ENCODE peak calls at places on chromosomes 2 and 18, in five cellular contexts. One of them, this sample, is unnamed.

GRCh38 chr2:174901075-174901474 is 104.1 kb downstream of the CHN1 start:
- DNase-seq in brain microvascular endothelial cell: peak
- DNase-seq in activated T-cell treated with anti-CD3 and anti-CD28 coated beads, Interleukin-2, amount 50 U/mL, for 4 hours: peak
- DNase-seq in left ventricle myocardium inferior: no peak
- DNase-seq in Ammon's horn: peak
- DNase-seq in this sample: no peak

GRCh38 chr2:38526195-38526594 is 76.5 kb downstream of the HNRNPLL start:
- DNase-seq in left ventricle myocardium inferior: no peak
- DNase-seq in Ammon's horn: no peak
- DNase-seq in activated T-cell treated with anti-CD3 and anti-CD28 coated beads, Interleukin-2, amount 50 U/mL, for 4 hours: no peak
- DNase-seq in brain microvascular endothelial cell: peak
- DNase-seq in this sample: no peak

GRCh38 chr18:62434798-62435197 is 88.0 kb upstream of the ZCCHC2 start:
- DNase-seq in Ammon's horn: no peak
- DNase-seq in activated T-cell treated with anti-CD3 and anti-CD28 coated beads, Interleukin-2, amount 50 U/mL, for 4 hours: no peak
- DNase-seq in left ventricle myocardium inferior: no peak
- DNase-seq in brain microvascular endothelial cell: no peak
- DNase-seq in this sample: no peak

GRCh38 chr2:69238449-69239031 is 148.5 kb downstream of the GFPT1 start:
- DNase-seq in Ammon's horn: no peak
- DNase-seq in activated T-cell treated with anti-CD3 and anti-CD28 coated beads, Interleukin-2, amount 50 U/mL, for 4 hours: no peak
- DNase-seq in left ventricle myocardium inferior: no peak
- DNase-seq in brain microvascular endothelial cell: no peak
- DNase-seq in this sample: no peak

GRCh38 chr2:3585239-3586109 is 9.4 kb upstream of the COLEC11 start:
- DNase-seq in brain microvascular endothelial cell: peak
- DNase-seq in Ammon's horn: no peak
- DNase-seq in activated T-cell treated with anti-CD3 and anti-CD28 coated beads, Interleukin-2, amount 50 U/mL, for 4 hours: no peak
- DNase-seq in left ventricle myocardium inferior: peak
- DNase-seq in this sample: no peak

GRCh38 chr2:141260895-141261294 is 869.9 kb downstream of the LRP1B start:
- DNase-seq in Ammon's horn: no peak
- DNase-seq in activated T-cell treated with anti-CD3 and anti-CD28 coated beads, Interleukin-2, amount 50 U/mL, for 4 hours: no peak
- DNase-seq in left ventricle myocardium inferior: no peak
- DNase-seq in brain microvascular endothelial cell: no peak
- DNase-seq in this sample: no peak

GRCh38 chr18:44521673-44522032 is 159.0 kb upstream of the SETBP1 start:
- DNase-seq in Ammon's horn: no peak
- DNase-seq in activated T-cell treated with anti-CD3 and anti-CD28 coated beads, Interleukin-2, amount 50 U/mL, for 4 hours: no peak
- DNase-seq in brain microvascular endothelial cell: no peak
- DNase-seq in left ventricle myocardium inferior: no peak
- DNase-seq in this sample: no peak

GRCh38 chr18:78689606-78690005 is 290.0 kb upstream of the SALL3 start:
- DNase-seq in brain microvascular endothelial cell: no peak
- DNase-seq in left ventricle myocardium inferior: no peak
- DNase-seq in activated T-cell treated with anti-CD3 and anti-CD28 coated beads, Interleukin-2, amount 50 U/mL, for 4 hours: no peak
- DNase-seq in Ammon's horn: no peak
- DNase-seq in this sample: no peak

GRCh38 chr2:227443889-227444568 is 27.9 kb upstream of the AGFG1 start:
- DNase-seq in activated T-cell treated with anti-CD3 and anti-CD28 coated beads, Interleukin-2, amount 50 U/mL, for 4 hours: no peak
- DNase-seq in left ventricle myocardium inferior: no peak
- DNase-seq in Ammon's horn: no peak
- DNase-seq in brain microvascular endothelial cell: no peak
- DNase-seq in this sample: no peak

GRCh38 chr2:207902822-207903221 is 122.5 kb downstream of the PLEKHM3 start:
- DNase-seq in brain microvascular endothelial cell: no peak
- DNase-seq in activated T-cell treated with anti-CD3 and anti-CD28 coated beads, Interleukin-2, amount 50 U/mL, for 4 hours: no peak
- DNase-seq in left ventricle myocardium inferior: no peak
- DNase-seq in Ammon's horn: no peak
- DNase-seq in this sample: no peak

GRCh38 chr2:10564876-10565425 is 116.8 kb upstream of the ODC1 start:
- DNase-seq in left ventricle myocardium inferior: no peak
- DNase-seq in Ammon's horn: no peak
- DNase-seq in activated T-cell treated with anti-CD3 and anti-CD28 coated beads, Interleukin-2, amount 50 U/mL, for 4 hours: no peak
- DNase-seq in brain microvascular endothelial cell: no peak
- DNase-seq in this sample: no peak

GRCh38 chr2:30481323-30481800 is 34.3 kb downstream of the LCLAT1 start:
- DNase-seq in left ventricle myocardium inferior: peak
- DNase-seq in brain microvascular endothelial cell: no peak
- DNase-seq in activated T-cell treated with anti-CD3 and anti-CD28 coated beads, Interleukin-2, amount 50 U/mL, for 4 hours: no peak
- DNase-seq in Ammon's horn: peak
- DNase-seq in this sample: no peak

GRCh38 chr2:88735853-88736252 is 44.4 kb downstream of the RPIA start:
- DNase-seq in activated T-cell treated with anti-CD3 and anti-CD28 coated beads, Interleukin-2, amount 50 U/mL, for 4 hours: peak
- DNase-seq in left ventricle myocardium inferior: no peak
- DNase-seq in Ammon's horn: peak
- DNase-seq in brain microvascular endothelial cell: no peak
- DNase-seq in this sample: no peak

GRCh38 chr2:196268538-196269338 is 97.4 kb upstream of the STK17B start:
- DNase-seq in left ventricle myocardium inferior: no peak
- DNase-seq in Ammon's horn: no peak
- DNase-seq in activated T-cell treated with anti-CD3 and anti-CD28 coated beads, Interleukin-2, amount 50 U/mL, for 4 hours: no peak
- DNase-seq in brain microvascular endothelial cell: no peak
- DNase-seq in this sample: no peak

GRCh38 chr2:233248999-233249398 is 2.5 kb upstream of the ATG16L1 start:
- DNase-seq in left ventricle myocardium inferior: no peak
- DNase-seq in activated T-cell treated with anti-CD3 and anti-CD28 coated beads, Interleukin-2, amount 50 U/mL, for 4 hours: no peak
- DNase-seq in Ammon's horn: peak
- DNase-seq in brain microvascular endothelial cell: no peak
- DNase-seq in this sample: no peak

GRCh38 chr2:208306291-208306690 is 40.2 kb downstream of the PIKFYVE start:
- DNase-seq in left ventricle myocardium inferior: no peak
- DNase-seq in Ammon's horn: no peak
- DNase-seq in activated T-cell treated with anti-CD3 and anti-CD28 coated beads, Interleukin-2, amount 50 U/mL, for 4 hours: no peak
- DNase-seq in brain microvascular endothelial cell: no peak
- DNase-seq in this sample: no peak

GRCh38 chr2:43105586-43106562 is 120.5 kb downstream of the ZFP36L2 start:
- DNase-seq in brain microvascular endothelial cell: peak
- DNase-seq in activated T-cell treated with anti-CD3 and anti-CD28 coated beads, Interleukin-2, amount 50 U/mL, for 4 hours: no peak
- DNase-seq in Ammon's horn: peak
- DNase-seq in left ventricle myocardium inferior: peak
- DNase-seq in this sample: no peak

GRCh38 chr2:200939832-200940231 is 23.6 kb downstream of the ORC2 start:
- DNase-seq in brain microvascular endothelial cell: no peak
- DNase-seq in activated T-cell treated with anti-CD3 and anti-CD28 coated beads, Interleukin-2, amount 50 U/mL, for 4 hours: no peak
- DNase-seq in left ventricle myocardium inferior: no peak
- DNase-seq in Ammon's horn: no peak
- DNase-seq in this sample: no peak

GRCh38 chr18:10973579-10974260 is 175.6 kb downstream of the PIEZO2 start:
- DNase-seq in Ammon's horn: peak
- DNase-seq in brain microvascular endothelial cell: no peak
- DNase-seq in left ventricle myocardium inferior: no peak
- DNase-seq in activated T-cell treated with anti-CD3 and anti-CD28 coated beads, Interleukin-2, amount 50 U/mL, for 4 hours: no peak
- DNase-seq in this sample: no peak

GRCh38 chr2:8259106-8259840 is 422.6 kb upstream of the ID2 start:
- DNase-seq in left ventricle myocardium inferior: peak
- DNase-seq in brain microvascular endothelial cell: no peak
- DNase-seq in activated T-cell treated with anti-CD3 and anti-CD28 coated beads, Interleukin-2, amount 50 U/mL, for 4 hours: no peak
- DNase-seq in Ammon's horn: peak
- DNase-seq in this sample: no peak

GRCh38 chr2:176419591-176420071 is 150.4 kb downstream of the MTX2 start:
- DNase-seq in Ammon's horn: no peak
- DNase-seq in brain microvascular endothelial cell: peak
- DNase-seq in activated T-cell treated with anti-CD3 and anti-CD28 coated beads, Interleukin-2, amount 50 U/mL, for 4 hours: no peak
- DNase-seq in left ventricle myocardium inferior: no peak
- DNase-seq in this sample: peak

GRCh38 chr18:56221195-56222065 is 417.0 kb downstream of the TXNL1 start:
- DNase-seq in Ammon's horn: peak
- DNase-seq in activated T-cell treated with anti-CD3 and anti-CD28 coated beads, Interleukin-2, amount 50 U/mL, for 4 hours: no peak
- DNase-seq in left ventricle myocardium inferior: no peak
- DNase-seq in brain microvascular endothelial cell: no peak
- DNase-seq in this sample: no peak

GRCh38 chr2:45299361-45299760 is 290.1 kb upstream of the SIX2 start:
- DNase-seq in left ventricle myocardium inferior: no peak
- DNase-seq in Ammon's horn: no peak
- DNase-seq in brain microvascular endothelial cell: no peak
- DNase-seq in activated T-cell treated with anti-CD3 and anti-CD28 coated beads, Interleukin-2, amount 50 U/mL, for 4 hours: no peak
- DNase-seq in this sample: no peak

GRCh38 chr2:220489116-220489515 is 861.7 kb downstream of the SLC4A3 start:
- DNase-seq in brain microvascular endothelial cell: no peak
- DNase-seq in left ventricle myocardium inferior: no peak
- DNase-seq in Ammon's horn: no peak
- DNase-seq in activated T-cell treated with anti-CD3 and anti-CD28 coated beads, Interleukin-2, amount 50 U/mL, for 4 hours: no peak
- DNase-seq in this sample: no peak

GRCh38 chr2:60468390-60469085 is 84.9 kb downstream of the BCL11A start:
- DNase-seq in brain microvascular endothelial cell: peak
- DNase-seq in Ammon's horn: no peak
- DNase-seq in activated T-cell treated with anti-CD3 and anti-CD28 coated beads, Interleukin-2, amount 50 U/mL, for 4 hours: no peak
- DNase-seq in left ventricle myocardium inferior: no peak
- DNase-seq in this sample: no peak

GRCh38 chr2:170155022-170155722 is 22.8 kb upstream of the MYO3B start:
- DNase-seq in activated T-cell treated with anti-CD3 and anti-CD28 coated beads, Interleukin-2, amount 50 U/mL, for 4 hours: no peak
- DNase-seq in brain microvascular endothelial cell: peak
- DNase-seq in Ammon's horn: peak
- DNase-seq in left ventricle myocardium inferior: no peak
- DNase-seq in this sample: peak

GRCh38 chr2:228102949-228103348 is 78.5 kb downstream of the SPHKAP start:
- DNase-seq in Ammon's horn: no peak
- DNase-seq in brain microvascular endothelial cell: no peak
- DNase-seq in activated T-cell treated with anti-CD3 and anti-CD28 coated beads, Interleukin-2, amount 50 U/mL, for 4 hours: no peak
- DNase-seq in left ventricle myocardium inferior: no peak
- DNase-seq in this sample: no peak

GRCh38 chr2:7706791-7707190 is 789.6 kb downstream of the RNF144A start:
- DNase-seq in left ventricle myocardium inferior: no peak
- DNase-seq in Ammon's horn: no peak
- DNase-seq in brain microvascular endothelial cell: no peak
- DNase-seq in activated T-cell treated with anti-CD3 and anti-CD28 coated beads, Interleukin-2, amount 50 U/mL, for 4 hours: no peak
- DNase-seq in this sample: no peak

GRCh38 chr2:37771600-37772088 is 100.2 kb upstream of the CDC42EP3 start:
- DNase-seq in brain microvascular endothelial cell: peak
- DNase-seq in left ventricle myocardium inferior: no peak
- DNase-seq in Ammon's horn: peak
- DNase-seq in activated T-cell treated with anti-CD3 and anti-CD28 coated beads, Interleukin-2, amount 50 U/mL, for 4 hours: no peak
- DNase-seq in this sample: no peak

GRCh38 chr2:148375214-148375613 is 269.3 kb upstream of the EPC2 start:
- DNase-seq in brain microvascular endothelial cell: peak
- DNase-seq in activated T-cell treated with anti-CD3 and anti-CD28 coated beads, Interleukin-2, amount 50 U/mL, for 4 hours: no peak
- DNase-seq in left ventricle myocardium inferior: no peak
- DNase-seq in Ammon's horn: no peak
- DNase-seq in this sample: no peak

GRCh38 chr2:202037086-202037485 is 3.4 kb downstream of the FZD7 start:
- DNase-seq in left ventricle myocardium inferior: no peak
- DNase-seq in activated T-cell treated with anti-CD3 and anti-CD28 coated beads, Interleukin-2, amount 50 U/mL, for 4 hours: no peak
- DNase-seq in Ammon's horn: no peak
- DNase-seq in brain microvascular endothelial cell: no peak
- DNase-seq in this sample: no peak

GRCh38 chr2:119579457-119580295 is 35.4 kb downstream of the CFAP221 start:
- DNase-seq in left ventricle myocardium inferior: no peak
- DNase-seq in brain microvascular endothelial cell: no peak
- DNase-seq in activated T-cell treated with anti-CD3 and anti-CD28 coated beads, Interleukin-2, amount 50 U/mL, for 4 hours: no peak
- DNase-seq in Ammon's horn: no peak
- DNase-seq in this sample: no peak

GRCh38 chr18:62106271-62106670 is 80.6 kb downstream of the PIGN start:
- DNase-seq in brain microvascular endothelial cell: peak
- DNase-seq in Ammon's horn: no peak
- DNase-seq in activated T-cell treated with anti-CD3 and anti-CD28 coated beads, Interleukin-2, amount 50 U/mL, for 4 hours: no peak
- DNase-seq in left ventricle myocardium inferior: no peak
- DNase-seq in this sample: no peak

GRCh38 chr2:52340185-52340584 is 1308.3 kb upstream of the NRXN1 start:
- DNase-seq in activated T-cell treated with anti-CD3 and anti-CD28 coated beads, Interleukin-2, amount 50 U/mL, for 4 hours: no peak
- DNase-seq in left ventricle myocardium inferior: no peak
- DNase-seq in brain microvascular endothelial cell: no peak
- DNase-seq in Ammon's horn: peak
- DNase-seq in this sample: no peak